ENCODE peak calls at places on chromosomes 2 and 18, in seven cellular contexts. H, X, U, F, R, W and N are unnamed samples.

GRCh38 chr18:708096-708495 is 4.3 kb downstream of the ENOSF1 start:
- DNase-seq in U (no peak), X (no peak), H (no peak), R (no peak), W (no peak), F (no peak), N (no peak)

GRCh38 chr18:76494181-76494540 is 881 bp downstream of the ZNF516 start:
- DNase-seq in W (no peak), F (peak; percentile 41), R (no peak), U (no peak), X (peak; percentile 65), H (no peak), N (peak; percentile 90)

GRCh38 chr2:196066794-196067382 is 1.7 kb downstream of the DNAH7 start:
- DNase-seq in U (no peak), W (no peak), F (peak; percentile 60), H (no peak), X (no peak), R (peak; percentile 25), N (no peak)

GRCh38 chr2:55809875-55810620 is 113.5 kb downstream of the EFEMP1 start:
- DNase-seq in F (no peak), X (no peak), R (no peak), H (no peak), U (no peak), W (no peak), N (no peak)

GRCh38 chr2:161426788-161427412 is 10.8 kb downstream of the TBR1 start:
- DNase-seq in U (peak; percentile 58), F (peak; percentile 46), X (no peak), R (no peak), H (no peak), W (no peak), N (peak; percentile 92)

GRCh38 chr18:42765225-42765624 is 350.3 kb downstream of the RIT2 start:
- DNase-seq in U (no peak), H (no peak), X (no peak), W (no peak), R (no peak), F (no peak), N (no peak)

GRCh38 chr2:47572136-47572535 is 169.2 kb downstream of the MSH2 start:
- DNase-seq in R (no peak), X (no peak), W (no peak), U (no peak), H (no peak), F (no peak), N (no peak)

GRCh38 chr2:171807831-171808393 is 86.1 kb downstream of the SLC25A12 start:
- DNase-seq in X (no peak), H (no peak), U (no peak), R (no peak), F (no peak), W (no peak), N (no peak)

GRCh38 chr18:59516356-59517155 is 157.5 kb upstream of the LMAN1 start:
- DNase-seq in H (no peak), R (no peak), X (no peak), F (peak; percentile 38), W (no peak), U (no peak), N (peak; percentile 68)

GRCh38 chr2:230678451-230678850 is 34.2 kb upstream of the CAB39 start:
- DNase-seq in X (no peak), F (no peak), R (no peak), U (no peak), W (no peak), H (no peak), N (peak; percentile 71)

GRCh38 chr2:181876614-181877063 is 14.9 kb upstream of the ITPRID2 start:
- DNase-seq in U (no peak), R (no peak), H (no peak), X (no peak), W (no peak), F (peak; percentile 60), N (no peak)

GRCh38 chr2:128604045-128604444 is 285.4 kb upstream of the HS6ST1 start:
- DNase-seq in F (no peak), X (no peak), H (no peak), W (no peak), R (no peak), U (no peak), N (peak; percentile 35)

GRCh38 chr18:49613141-49613641 is 51.3 kb downstream of the LIPG start:
- DNase-seq in R (peak; percentile 47), W (no peak), H (no peak), U (no peak), F (peak; percentile 57), X (no peak), N (no peak)

GRCh38 chr2:53960476-53960875 is 10.3 kb downstream of the PSME4 start:
- DNase-seq in U (no peak), R (no peak), X (no peak), W (no peak), F (no peak), H (no peak), N (no peak)

GRCh38 chr2:100470898-100471514 is 724 bp downstream of the NMS start:
- DNase-seq in H (no peak), F (peak; percentile 5), U (no peak), X (no peak), W (no peak), R (no peak), N (no peak)

GRCh38 chr18:45456076-45457066 is 158.9 kb upstream of the SLC14A2 start:
- DNase-seq in U (no peak), X (no peak), F (no peak), W (no peak), H (no peak), R (no peak), N (no peak)

GRCh38 chr2:228731517-228731916 is 539.6 kb downstream of the PID1 start:
- DNase-seq in R (no peak), F (peak; percentile 87), H (no peak), W (no peak), X (peak; percentile 50), U (no peak), N (no peak)

GRCh38 chr2:69054431-69054830 is 41.5 kb downstream of the ANTXR1 start:
- DNase-seq in H (no peak), U (no peak), X (no peak), R (no peak), F (peak; percentile 70), W (no peak), N (no peak)

GRCh38 chr2:43798300-43798699 is 24.5 kb downstream of the DYNC2LI1 start:
- DNase-seq in F (no peak), U (no peak), H (no peak), X (no peak), W (no peak), R (no peak), N (peak; percentile 41)

GRCh38 chr2:222835142-222835822 is 25.6 kb upstream of the ACSL3 start:
- DNase-seq in F (no peak), H (no peak), X (no peak), U (no peak), W (no peak), R (no peak), N (no peak)

GRCh38 chr2:178478102-178478441 is 328 bp downstream of the FKBP7 start:
- DNase-seq in X (no peak), H (no peak), W (no peak), R (no peak), F (no peak), U (no peak), N (peak; percentile 71)

GRCh38 chr2:15506231-15506819 is 54.8 kb downstream of the NBAS start:
- DNase-seq in X (no peak), U (no peak), W (no peak), F (peak; percentile 70), H (no peak), R (no peak), N (no peak)

GRCh38 chr2:149597050-149598013 is 9.8 kb upstream of the MMADHC start:
- DNase-seq in F (peak; percentile 86), U (peak; percentile 68), H (peak; percentile 37), X (no peak), R (peak; percentile 84), W (peak; percentile 27), N (peak; percentile 27)

GRCh38 chr2:233966388-233966787 is 49.2 kb downstream of the TRPM8 start:
- DNase-seq in W (no peak), F (no peak), U (no peak), X (no peak), H (no peak), R (peak; percentile 51), N (no peak)

GRCh38 chr2:127663566-127664064 is 11.7 kb downstream of the LIMS2 start:
- DNase-seq in H (peak; percentile 0), X (no peak), R (no peak), F (no peak), W (no peak), U (no peak), N (peak; percentile 44)

GRCh38 chr2:233460726-233461431 is 105.7 kb downstream of the USP40 start:
- DNase-seq in R (peak; percentile 49), W (no peak), H (no peak), F (no peak), X (no peak), U (no peak), N (peak; percentile 54)

GRCh38 chr18:77164762-77165485 is 32.3 kb upstream of the MBP start:
- DNase-seq in W (no peak), R (no peak), X (no peak), U (no peak), H (no peak), F (no peak), N (no peak)